ENCODE peak calls at places on chromosomes 4 and X, in nine cellular contexts. X is natural killer cell treated with Interleukin-12 subunit alpha and Interleukin-12 subunit beta and Interleukin-15 and Interleukin-18, amount 100 ng/mL, for 72 hours; Z is transverse colon; G is heart left ventricle; V is aorta; N is tibial nerve; C is activated CD8-positive, alpha-beta memory T cell treated with anti-CD3 and anti-CD28 coated beads for 4 hours; B is mesenchymal stem cell; P is NCI-H1694 treated with DMSO at 0.1 percent for 48 hours. D is an unnamed sample.

GRCh38 chr4:153310793-153311192 is 33.7 kb upstream of the MND1 start:
- DNase-seq in X (no peak), Z (no peak), G (no peak), V (no peak), N (no peak), C (no peak), B (no peak), P (no peak), D (no peak)

GRCh38 chrX:3532571-3532970 is 180.9 kb downstream of the PRKX start:
- DNase-seq in X (no peak), Z (no peak), G (no peak), V (no peak), N (no peak), C (no peak), B (no peak), P (no peak), D (no peak)

GRCh38 chr4:119661231-119661630 is 32.6 kb upstream of the PDE5A start:
- DNase-seq in X (no peak), Z (no peak), G (no peak), V (no peak), N (no peak), C (no peak), B (no peak), P (no peak), D (no peak)

GRCh38 chr4:87337361-87337760 is 14.7 kb upstream of the HSD17B13 start:
- DNase-seq in X (no peak), Z (no peak), G (no peak), V (no peak), N (no peak), C (no peak), B (no peak), P (no peak), D (no peak)

GRCh38 chrX:13427441-13428054 is 107.7 kb upstream of the ATXN3L start:
- DNase-seq in X (no peak), Z (no peak), G (no peak), V (no peak), N (no peak), C (no peak), B (no peak), P (no peak), D (no peak)

GRCh38 chr4:2830632-2831610 is 12.7 kb upstream of the ADD1 start:
- DNase-seq in X (no peak), Z (peak; percentile 6), G (peak; percentile 43), V (peak; percentile 70), N (peak; percentile 5), C (no peak), B (no peak), P (no peak), D (no peak)

GRCh38 chr4:123477804-123478209 is 81.2 kb downstream of the SPRY1 start:
- DNase-seq in X (peak; percentile 90), Z (peak; percentile 10), G (no peak), V (no peak), N (no peak), C (peak; percentile 36), B (peak; percentile 93), P (no peak), D (no peak)

GRCh38 chr4:7547368-7548040 is 112.8 kb upstream of the PSAPL1 start:
- DNase-seq in X (no peak), Z (no peak), G (peak; percentile 34), V (peak; percentile 36), N (peak; percentile 35), C (no peak), B (no peak), P (peak; percentile 76), D (no peak)

GRCh38 chrX:118807151-118808017 is 16.2 kb upstream of the ZCCHC12 start:
- DNase-seq in X (no peak), Z (peak; percentile 47), G (no peak), V (no peak), N (no peak), C (no peak), B (peak; percentile 47), P (peak; percentile 58), D (peak; percentile 31)

GRCh38 chr4:165308174-165308573 is 19.3 kb upstream of the MSMO1 start:
- DNase-seq in X (no peak), Z (no peak), G (no peak), V (no peak), N (no peak), C (no peak), B (no peak), P (no peak), D (no peak)

GRCh38 chr4:15893967-15894366 is 44.6 kb downstream of the FGFBP1 start:
- DNase-seq in X (no peak), Z (no peak), G (no peak), V (no peak), N (no peak), C (no peak), B (peak; percentile 92), P (no peak), D (no peak)

GRCh38 chr4:78599147-78599546 is 47.6 kb downstream of the ANXA3 start:
- DNase-seq in X (no peak), Z (no peak), G (no peak), V (no peak), N (no peak), C (no peak), B (no peak), P (no peak), D (no peak)

GRCh38 chr4:76430519-76431388 is 4.3 kb upstream of the SHROOM3 start:
- DNase-seq in X (no peak), Z (no peak), G (no peak), V (no peak), N (no peak), C (no peak), B (peak; percentile 64), P (peak; percentile 47), D (no peak)

GRCh38 chr4:156746111-156746510 is 225.5 kb downstream of the PDGFC start:
- DNase-seq in X (no peak), Z (no peak), G (no peak), V (no peak), N (no peak), C (no peak), B (no peak), P (no peak), D (no peak)

GRCh38 chr4:17809667-17810066 is 890 bp downstream of the DCAF16 start:
- DNase-seq in X (no peak), Z (no peak), G (no peak), V (no peak), N (no peak), C (no peak), B (no peak), P (no peak), D (no peak)

GRCh38 chr4:130689182-130689581 is 1593.2 kb downstream of the C4orf33 start:
- DNase-seq in X (no peak), Z (no peak), G (no peak), V (no peak), N (no peak), C (no peak), B (no peak), P (no peak), D (no peak)

GRCh38 chrX:16838202-16839066 is 31.7 kb downstream of the RBBP7 start:
- DNase-seq in X (no peak), Z (peak; percentile 13), G (no peak), V (no peak), N (no peak), C (no peak), B (peak; percentile 75), P (no peak), D (no peak)

GRCh38 chr4:16859031-16859430 is 39.4 kb downstream of the LDB2 start:
- DNase-seq in X (no peak), Z (no peak), G (no peak), V (no peak), N (no peak), C (no peak), B (no peak), P (no peak), D (no peak)

GRCh38 chr4:94766856-94767255 is 9.1 kb downstream of the BMPR1B start:
- DNase-seq in X (no peak), Z (no peak), G (no peak), V (no peak), N (no peak), C (no peak), B (peak; percentile 23), P (no peak), D (no peak)

GRCh38 chr4:119068529-119068962 is 67.1 kb upstream of the MYOZ2 start:
- DNase-seq in X (no peak), Z (no peak), G (peak; percentile 28), V (no peak), N (no peak), C (no peak), B (peak; percentile 27), P (no peak), D (no peak)

GRCh38 chrX:150314186-150314585 is 48.9 kb upstream of the MAMLD1 start:
- DNase-seq in X (no peak), Z (no peak), G (no peak), V (no peak), N (no peak), C (no peak), B (no peak), P (no peak), D (no peak)

GRCh38 chrX:154775611-154776349 is 13.1 kb downstream of the DKC1 start:
- DNase-seq in X (no peak), Z (no peak), G (no peak), V (no peak), N (no peak), C (no peak), B (no peak), P (peak; percentile 7), D (no peak)

GRCh38 chr4:78184584-78184983 is 127.5 kb downstream of the FRAS1 start:
- DNase-seq in X (no peak), Z (no peak), G (no peak), V (no peak), N (no peak), C (no peak), B (no peak), P (no peak), D (no peak)

GRCh38 chr4:105186701-105187158 is 40.1 kb downstream of the TET2 start:
- DNase-seq in X (no peak), Z (no peak), G (no peak), V (no peak), N (no peak), C (no peak), B (peak; percentile 43), P (no peak), D (no peak)

D was measured in WERI-Rb-1.